ENCODE peak calls at places on chromosomes 2 and 18, in seven cellular contexts. One of them, this sample, is unnamed.
A peak's percentile ranks its signal among the peaks of the same experiment; 100 is the strongest.

GRCh38 chr2:110978148-110978547 is 142.6 kb upstream of the BCL2L11 start:
- DNase-seq in fibroblast of lung: no peak
- DNase-seq in activated CD8-positive, alpha-beta T cell treated with anti-CD3 and anti-CD28 coated beads for 36 hours: no peak
- DNase-seq in T-helper 1 cell: no peak
- DNase-seq in astrocyte: no peak
- DNase-seq in islet precursor cell: no peak
- DNase-seq in NT2/D1: no peak
- DNase-seq in this sample: no peak

GRCh38 chr2:101351207-101351606 is 36.1 kb downstream of the CREG2 start:
- DNase-seq in fibroblast of lung: no peak
- DNase-seq in activated CD8-positive, alpha-beta T cell treated with anti-CD3 and anti-CD28 coated beads for 36 hours: no peak
- DNase-seq in T-helper 1 cell: no peak
- DNase-seq in astrocyte: no peak
- DNase-seq in islet precursor cell: no peak
- DNase-seq in NT2/D1: no peak
- DNase-seq in this sample: no peak

GRCh38 chr18:24346254-24346653 is 51.4 kb downstream of the OSBPL1A start:
- DNase-seq in fibroblast of lung: no peak
- DNase-seq in activated CD8-positive, alpha-beta T cell treated with anti-CD3 and anti-CD28 coated beads for 36 hours: no peak
- DNase-seq in T-helper 1 cell: no peak
- DNase-seq in astrocyte: no peak
- DNase-seq in islet precursor cell: no peak
- DNase-seq in NT2/D1: no peak
- DNase-seq in this sample: no peak

GRCh38 chr2:149188291-149188690 is 142.1 kb upstream of the LYPD6 start:
- DNase-seq in fibroblast of lung: no peak
- DNase-seq in activated CD8-positive, alpha-beta T cell treated with anti-CD3 and anti-CD28 coated beads for 36 hours: no peak
- DNase-seq in T-helper 1 cell: no peak
- DNase-seq in astrocyte: no peak
- DNase-seq in islet precursor cell: no peak
- DNase-seq in NT2/D1: no peak
- DNase-seq in this sample: no peak

GRCh38 chr2:26724004-26724750 is 31.7 kb downstream of the KCNK3 start:
- DNase-seq in fibroblast of lung: peak; percentile 83
- DNase-seq in activated CD8-positive, alpha-beta T cell treated with anti-CD3 and anti-CD28 coated beads for 36 hours: no peak
- DNase-seq in T-helper 1 cell: no peak
- DNase-seq in astrocyte: peak; percentile 78
- DNase-seq in islet precursor cell: no peak
- DNase-seq in NT2/D1: no peak
- DNase-seq in this sample: no peak

GRCh38 chr2:45637440-45637839 is 14.0 kb upstream of the PRKCE start:
- DNase-seq in fibroblast of lung: peak; percentile 82
- DNase-seq in activated CD8-positive, alpha-beta T cell treated with anti-CD3 and anti-CD28 coated beads for 36 hours: peak; percentile 14
- DNase-seq in T-helper 1 cell: no peak
- DNase-seq in astrocyte: peak; percentile 76
- DNase-seq in islet precursor cell: no peak
- DNase-seq in NT2/D1: no peak
- DNase-seq in this sample: peak; percentile 31

GRCh38 chr18:23378470-23378764 is 74.7 kb upstream of the RIOK3 start:
- DNase-seq in fibroblast of lung: peak; percentile 68
- DNase-seq in activated CD8-positive, alpha-beta T cell treated with anti-CD3 and anti-CD28 coated beads for 36 hours: no peak
- DNase-seq in T-helper 1 cell: no peak
- DNase-seq in astrocyte: peak; percentile 59
- DNase-seq in islet precursor cell: no peak
- DNase-seq in NT2/D1: no peak
- DNase-seq in this sample: no peak

GRCh38 chr2:121002597-121002996 is 266.9 kb downstream of the GLI2 start:
- DNase-seq in fibroblast of lung: no peak
- DNase-seq in activated CD8-positive, alpha-beta T cell treated with anti-CD3 and anti-CD28 coated beads for 36 hours: no peak
- DNase-seq in T-helper 1 cell: no peak
- DNase-seq in astrocyte: no peak
- DNase-seq in islet precursor cell: peak; percentile 53
- DNase-seq in NT2/D1: peak; percentile 81
- DNase-seq in this sample: no peak

GRCh38 chr2:236636261-236636660 is 66.6 kb downstream of the ACKR3 start:
- DNase-seq in fibroblast of lung: no peak
- DNase-seq in activated CD8-positive, alpha-beta T cell treated with anti-CD3 and anti-CD28 coated beads for 36 hours: no peak
- DNase-seq in T-helper 1 cell: no peak
- DNase-seq in astrocyte: no peak
- DNase-seq in islet precursor cell: peak; percentile 32
- DNase-seq in NT2/D1: no peak
- DNase-seq in this sample: no peak

GRCh38 chr18:4455113-4455811 is at the start of gene DLGAP1:
- DNase-seq in fibroblast of lung: peak; percentile 71
- DNase-seq in activated CD8-positive, alpha-beta T cell treated with anti-CD3 and anti-CD28 coated beads for 36 hours: no peak
- DNase-seq in T-helper 1 cell: no peak
- DNase-seq in astrocyte: peak; percentile 53
- DNase-seq in islet precursor cell: peak; percentile 91
- DNase-seq in NT2/D1: peak; percentile 57
- DNase-seq in this sample: no peak

GRCh38 chr2:133497261-133497893 is 70.9 kb downstream of the NCKAP5 start:
- DNase-seq in fibroblast of lung: peak; percentile 62
- DNase-seq in activated CD8-positive, alpha-beta T cell treated with anti-CD3 and anti-CD28 coated beads for 36 hours: no peak
- DNase-seq in T-helper 1 cell: no peak
- DNase-seq in astrocyte: peak; percentile 60
- DNase-seq in islet precursor cell: peak; percentile 59
- DNase-seq in NT2/D1: peak; percentile 70
- DNase-seq in this sample: no peak

GRCh38 chr2:88658890-88659881 is 31.9 kb upstream of the EIF2AK3 start:
- DNase-seq in fibroblast of lung: peak; percentile 68
- DNase-seq in activated CD8-positive, alpha-beta T cell treated with anti-CD3 and anti-CD28 coated beads for 36 hours: no peak
- DNase-seq in T-helper 1 cell: no peak
- DNase-seq in astrocyte: peak; percentile 61
- DNase-seq in islet precursor cell: peak; percentile 65
- DNase-seq in NT2/D1: no peak
- DNase-seq in this sample: no peak

GRCh38 chr2:125168442-125168841 is 1143.4 kb downstream of the CNTNAP5 start:
- DNase-seq in fibroblast of lung: peak; percentile 4
- DNase-seq in activated CD8-positive, alpha-beta T cell treated with anti-CD3 and anti-CD28 coated beads for 36 hours: no peak
- DNase-seq in T-helper 1 cell: no peak
- DNase-seq in astrocyte: peak; percentile 6
- DNase-seq in islet precursor cell: no peak
- DNase-seq in NT2/D1: no peak
- DNase-seq in this sample: no peak

GRCh38 chr2:169672403-169672802 is 21.8 kb downstream of the CFAP210 start:
- DNase-seq in fibroblast of lung: no peak
- DNase-seq in activated CD8-positive, alpha-beta T cell treated with anti-CD3 and anti-CD28 coated beads for 36 hours: no peak
- DNase-seq in T-helper 1 cell: no peak
- DNase-seq in astrocyte: no peak
- DNase-seq in islet precursor cell: no peak
- DNase-seq in NT2/D1: no peak
- DNase-seq in this sample: no peak

GRCh38 chr2:19560785-19561184 is 202.4 kb upstream of the OSR1 start:
- DNase-seq in fibroblast of lung: no peak
- DNase-seq in activated CD8-positive, alpha-beta T cell treated with anti-CD3 and anti-CD28 coated beads for 36 hours: no peak
- DNase-seq in T-helper 1 cell: no peak
- DNase-seq in astrocyte: no peak
- DNase-seq in islet precursor cell: no peak
- DNase-seq in NT2/D1: no peak
- DNase-seq in this sample: no peak

GRCh38 chr2:223366566-223366965 is 235.6 kb downstream of the SCG2 start:
- DNase-seq in fibroblast of lung: no peak
- DNase-seq in activated CD8-positive, alpha-beta T cell treated with anti-CD3 and anti-CD28 coated beads for 36 hours: no peak
- DNase-seq in T-helper 1 cell: no peak
- DNase-seq in astrocyte: no peak
- DNase-seq in islet precursor cell: no peak
- DNase-seq in NT2/D1: no peak
- DNase-seq in this sample: no peak

GRCh38 chr2:20425371-20425881 is 21.4 kb upstream of the RHOB start:
- DNase-seq in fibroblast of lung: peak; percentile 72
- DNase-seq in activated CD8-positive, alpha-beta T cell treated with anti-CD3 and anti-CD28 coated beads for 36 hours: no peak
- DNase-seq in T-helper 1 cell: no peak
- DNase-seq in astrocyte: peak; percentile 64
- DNase-seq in islet precursor cell: no peak
- DNase-seq in NT2/D1: no peak
- DNase-seq in this sample: no peak

GRCh38 chr18:70621710-70622109 is 332.9 kb downstream of the SOCS6 start:
- DNase-seq in fibroblast of lung: no peak
- DNase-seq in activated CD8-positive, alpha-beta T cell treated with anti-CD3 and anti-CD28 coated beads for 36 hours: peak; percentile 4
- DNase-seq in T-helper 1 cell: no peak
- DNase-seq in astrocyte: no peak
- DNase-seq in islet precursor cell: no peak
- DNase-seq in NT2/D1: no peak
- DNase-seq in this sample: no peak

GRCh38 chr2:176565641-176566323 is 296.5 kb downstream of the MTX2 start:
- DNase-seq in fibroblast of lung: peak; percentile 53
- DNase-seq in activated CD8-positive, alpha-beta T cell treated with anti-CD3 and anti-CD28 coated beads for 36 hours: no peak
- DNase-seq in T-helper 1 cell: no peak
- DNase-seq in astrocyte: peak; percentile 44
- DNase-seq in islet precursor cell: no peak
- DNase-seq in NT2/D1: no peak
- DNase-seq in this sample: no peak

GRCh38 chr18:25457636-25458035 is 105.7 kb upstream of the ZNF521 start:
- DNase-seq in fibroblast of lung: peak; percentile 7
- DNase-seq in activated CD8-positive, alpha-beta T cell treated with anti-CD3 and anti-CD28 coated beads for 36 hours: no peak
- DNase-seq in T-helper 1 cell: no peak
- DNase-seq in astrocyte: no peak
- DNase-seq in islet precursor cell: peak; percentile 74
- DNase-seq in NT2/D1: no peak
- DNase-seq in this sample: no peak

GRCh38 chr18:11654736-11655604 is 34.1 kb upstream of the GNAL start:
- DNase-seq in fibroblast of lung: no peak
- DNase-seq in activated CD8-positive, alpha-beta T cell treated with anti-CD3 and anti-CD28 coated beads for 36 hours: peak; percentile 67
- DNase-seq in T-helper 1 cell: peak; percentile 8
- DNase-seq in astrocyte: no peak
- DNase-seq in islet precursor cell: peak; percentile 64
- DNase-seq in NT2/D1: no peak
- DNase-seq in this sample: peak; percentile 57

GRCh38 chr2:182522930-182523541 is 96.2 kb upstream of the PDE1A start:
- DNase-seq in fibroblast of lung: peak; percentile 20
- DNase-seq in activated CD8-positive, alpha-beta T cell treated with anti-CD3 and anti-CD28 coated beads for 36 hours: no peak
- DNase-seq in T-helper 1 cell: no peak
- DNase-seq in astrocyte: peak; percentile 2
- DNase-seq in islet precursor cell: no peak
- DNase-seq in NT2/D1: no peak
- DNase-seq in this sample: no peak

GRCh38 chr2:74008761-74009395 is 24.2 kb downstream of the TET3 start:
- DNase-seq in fibroblast of lung: no peak
- DNase-seq in activated CD8-positive, alpha-beta T cell treated with anti-CD3 and anti-CD28 coated beads for 36 hours: no peak
- DNase-seq in T-helper 1 cell: no peak
- DNase-seq in astrocyte: no peak
- DNase-seq in islet precursor cell: peak; percentile 56
- DNase-seq in NT2/D1: no peak
- DNase-seq in this sample: no peak

GRCh38 chr2:30394096-30394495 is 53.0 kb upstream of the LCLAT1 start:
- DNase-seq in fibroblast of lung: no peak
- DNase-seq in activated CD8-positive, alpha-beta T cell treated with anti-CD3 and anti-CD28 coated beads for 36 hours: no peak
- DNase-seq in T-helper 1 cell: no peak
- DNase-seq in astrocyte: no peak
- DNase-seq in islet precursor cell: no peak
- DNase-seq in NT2/D1: no peak
- DNase-seq in this sample: no peak

GRCh38 chr18:2466978-2467377 is 104.3 kb downstream of the METTL4 start:
- DNase-seq in fibroblast of lung: no peak
- DNase-seq in activated CD8-positive, alpha-beta T cell treated with anti-CD3 and anti-CD28 coated beads for 36 hours: no peak
- DNase-seq in T-helper 1 cell: no peak
- DNase-seq in astrocyte: no peak
- DNase-seq in islet precursor cell: no peak
- DNase-seq in NT2/D1: no peak
- DNase-seq in this sample: no peak

GRCh38 chr18:32909798-32910561 is 137.2 kb upstream of the KLHL14 start:
- DNase-seq in fibroblast of lung: no peak
- DNase-seq in activated CD8-positive, alpha-beta T cell treated with anti-CD3 and anti-CD28 coated beads for 36 hours: no peak
- DNase-seq in T-helper 1 cell: no peak
- DNase-seq in astrocyte: no peak
- DNase-seq in islet precursor cell: no peak
- DNase-seq in NT2/D1: no peak
- DNase-seq in this sample: no peak

GRCh38 chr2:15941483-15941853 is 1.1 kb downstream of the MYCN start:
- DNase-seq in fibroblast of lung: no peak
- DNase-seq in activated CD8-positive, alpha-beta T cell treated with anti-CD3 and anti-CD28 coated beads for 36 hours: peak; percentile 20
- DNase-seq in T-helper 1 cell: no peak
- DNase-seq in astrocyte: no peak
- DNase-seq in islet precursor cell: peak; percentile 92
- DNase-seq in NT2/D1: peak; percentile 90
- DNase-seq in this sample: no peak

GRCh38 chr18:6741786-6742185 is 12.3 kb downstream of the ARHGAP28 start:
- DNase-seq in fibroblast of lung: no peak
- DNase-seq in activated CD8-positive, alpha-beta T cell treated with anti-CD3 and anti-CD28 coated beads for 36 hours: no peak
- DNase-seq in T-helper 1 cell: no peak
- DNase-seq in astrocyte: no peak
- DNase-seq in islet precursor cell: no peak
- DNase-seq in NT2/D1: no peak
- DNase-seq in this sample: no peak

GRCh38 chr2:119261498-119262225 is 38.0 kb downstream of the STEAP3 start:
- DNase-seq in fibroblast of lung: peak; percentile 14
- DNase-seq in activated CD8-positive, alpha-beta T cell treated with anti-CD3 and anti-CD28 coated beads for 36 hours: no peak
- DNase-seq in T-helper 1 cell: no peak
- DNase-seq in astrocyte: no peak
- DNase-seq in islet precursor cell: peak; percentile 29
- DNase-seq in NT2/D1: no peak
- DNase-seq in this sample: no peak

GRCh38 chr2:168543037-168543436 is 87.0 kb downstream of the CERS6 start:
- DNase-seq in fibroblast of lung: no peak
- DNase-seq in activated CD8-positive, alpha-beta T cell treated with anti-CD3 and anti-CD28 coated beads for 36 hours: no peak
- DNase-seq in T-helper 1 cell: no peak
- DNase-seq in astrocyte: no peak
- DNase-seq in islet precursor cell: no peak
- DNase-seq in NT2/D1: no peak
- DNase-seq in this sample: no peak

GRCh38 chr2:66478729-66479316 is 43.9 kb downstream of the MEIS1 start:
- DNase-seq in fibroblast of lung: no peak
- DNase-seq in activated CD8-positive, alpha-beta T cell treated with anti-CD3 and anti-CD28 coated beads for 36 hours: no peak
- DNase-seq in T-helper 1 cell: no peak
- DNase-seq in astrocyte: no peak
- DNase-seq in islet precursor cell: no peak
- DNase-seq in NT2/D1: no peak
- DNase-seq in this sample: no peak

GRCh38 chr2:238308177-238308576 is 12.1 kb upstream of the TRAF3IP1 start:
- DNase-seq in fibroblast of lung: no peak
- DNase-seq in activated CD8-positive, alpha-beta T cell treated with anti-CD3 and anti-CD28 coated beads for 36 hours: no peak
- DNase-seq in T-helper 1 cell: no peak
- DNase-seq in astrocyte: no peak
- DNase-seq in islet precursor cell: no peak
- DNase-seq in NT2/D1: no peak
- DNase-seq in this sample: no peak

GRCh38 chr2:169513926-169514325 is 4.4 kb downstream of the KLHL41 start:
- DNase-seq in fibroblast of lung: no peak
- DNase-seq in activated CD8-positive, alpha-beta T cell treated with anti-CD3 and anti-CD28 coated beads for 36 hours: no peak
- DNase-seq in T-helper 1 cell: no peak
- DNase-seq in astrocyte: no peak
- DNase-seq in islet precursor cell: no peak
- DNase-seq in NT2/D1: no peak
- DNase-seq in this sample: no peak

GRCh38 chr2:9247786-9248185 is 41.2 kb downstream of the ASAP2 start:
- DNase-seq in fibroblast of lung: no peak
- DNase-seq in activated CD8-positive, alpha-beta T cell treated with anti-CD3 and anti-CD28 coated beads for 36 hours: no peak
- DNase-seq in T-helper 1 cell: no peak
- DNase-seq in astrocyte: no peak
- DNase-seq in islet precursor cell: no peak
- DNase-seq in NT2/D1: no peak
- DNase-seq in this sample: no peak

GRCh38 chr2:63023444-63023843 is 27.2 kb upstream of the OTX1 start:
- DNase-seq in fibroblast of lung: peak; percentile 30
- DNase-seq in activated CD8-positive, alpha-beta T cell treated with anti-CD3 and anti-CD28 coated beads for 36 hours: peak; percentile 6
- DNase-seq in T-helper 1 cell: no peak
- DNase-seq in astrocyte: no peak
- DNase-seq in islet precursor cell: peak; percentile 68
- DNase-seq in NT2/D1: no peak
- DNase-seq in this sample: no peak

GRCh38 chr2:63052411-63053234 is 2.0 kb downstream of the OTX1 start:
- DNase-seq in fibroblast of lung: no peak
- DNase-seq in activated CD8-positive, alpha-beta T cell treated with anti-CD3 and anti-CD28 coated beads for 36 hours: peak; percentile 4
- DNase-seq in T-helper 1 cell: no peak
- DNase-seq in astrocyte: no peak
- DNase-seq in islet precursor cell: no peak
- DNase-seq in NT2/D1: no peak
- DNase-seq in this sample: peak; percentile 7

GRCh38 chr2:21263622-21264021 is 139.9 kb downstream of the TDRD15 start:
- DNase-seq in fibroblast of lung: no peak
- DNase-seq in activated CD8-positive, alpha-beta T cell treated with anti-CD3 and anti-CD28 coated beads for 36 hours: no peak
- DNase-seq in T-helper 1 cell: no peak
- DNase-seq in astrocyte: no peak
- DNase-seq in islet precursor cell: peak; percentile 32
- DNase-seq in NT2/D1: no peak
- DNase-seq in this sample: no peak

GRCh38 chr2:127591221-127591923 is 54.6 kb upstream of the GPR17 start:
- DNase-seq in fibroblast of lung: peak; percentile 46
- DNase-seq in activated CD8-positive, alpha-beta T cell treated with anti-CD3 and anti-CD28 coated beads for 36 hours: peak; percentile 83
- DNase-seq in T-helper 1 cell: peak; percentile 44
- DNase-seq in astrocyte: peak; percentile 27
- DNase-seq in islet precursor cell: peak; percentile 94
- DNase-seq in NT2/D1: peak; percentile 82
- DNase-seq in this sample: peak; percentile 72

This sample was measured in activated T-cell treated with anti-CD3 and anti-CD28 coated beads, Interleukin-2, amount 50 U/mL, for 72 hours.